ENCODE peak calls at places on chromosomes 6 and 20, in ten cellular contexts. One of them, this sample, is unnamed.

GRCh38 chr6:130147151-130147550 is 75.6 kb downstream of the SAMD3 start:
- DNase-seq in aorta: no peak
- DNase-seq in neuronal stem cell: no peak
- DNase-seq in CD8-positive, alpha-beta T cell: no peak
- DNase-seq in prostate gland: no peak
- DNase-seq in fibroblast of lung: no peak
- DNase-seq in heart right ventricle: no peak
- DNase-seq in naive thymus-derived CD4-positive, alpha-beta T cell: no peak
- DNase-seq in tibial artery: no peak
- DNase-seq in H1: no peak
- DNase-seq in this sample: no peak

GRCh38 chr6:11705069-11705468 is 73.5 kb downstream of the ADTRP start:
- DNase-seq in aorta: no peak
- DNase-seq in tibial artery: no peak
- DNase-seq in neuronal stem cell: no peak
- DNase-seq in heart right ventricle: no peak
- DNase-seq in CD8-positive, alpha-beta T cell: no peak
- DNase-seq in prostate gland: no peak
- DNase-seq in fibroblast of lung: no peak
- DNase-seq in naive thymus-derived CD4-positive, alpha-beta T cell: no peak
- DNase-seq in H1: no peak
- DNase-seq in this sample: no peak

GRCh38 chr6:35487653-35488516 is 9.0 kb downstream of the TEAD3 start:
- DNase-seq in neuronal stem cell: no peak
- DNase-seq in H1: no peak
- DNase-seq in fibroblast of lung: peak; percentile 55
- DNase-seq in CD8-positive, alpha-beta T cell: no peak
- DNase-seq in heart right ventricle: no peak
- DNase-seq in naive thymus-derived CD4-positive, alpha-beta T cell: no peak
- DNase-seq in prostate gland: peak; percentile 86
- DNase-seq in tibial artery: peak; percentile 86
- DNase-seq in aorta: no peak
- DNase-seq in this sample: no peak

GRCh38 chr20:51978081-51978501 is 175.8 kb upstream of the SALL4 start:
- DNase-seq in CD8-positive, alpha-beta T cell: no peak
- DNase-seq in heart right ventricle: no peak
- DNase-seq in tibial artery: no peak
- DNase-seq in fibroblast of lung: no peak
- DNase-seq in neuronal stem cell: no peak
- DNase-seq in aorta: no peak
- DNase-seq in H1: no peak
- DNase-seq in naive thymus-derived CD4-positive, alpha-beta T cell: no peak
- DNase-seq in prostate gland: no peak
- DNase-seq in this sample: no peak

GRCh38 chr20:61955668-61956395 is 109.8 kb downstream of the TAF4 start:
- DNase-seq in tibial artery: no peak
- DNase-seq in H1: no peak
- DNase-seq in neuronal stem cell: no peak
- DNase-seq in prostate gland: no peak
- DNase-seq in aorta: no peak
- DNase-seq in naive thymus-derived CD4-positive, alpha-beta T cell: no peak
- DNase-seq in fibroblast of lung: no peak
- DNase-seq in heart right ventricle: no peak
- DNase-seq in CD8-positive, alpha-beta T cell: no peak
- DNase-seq in this sample: no peak

GRCh38 chr20:14897608-14898007 is 560.2 kb upstream of the FLRT3 start:
- DNase-seq in naive thymus-derived CD4-positive, alpha-beta T cell: no peak
- DNase-seq in CD8-positive, alpha-beta T cell: no peak
- DNase-seq in prostate gland: no peak
- DNase-seq in H1: no peak
- DNase-seq in aorta: no peak
- DNase-seq in tibial artery: no peak
- DNase-seq in neuronal stem cell: no peak
- DNase-seq in fibroblast of lung: no peak
- DNase-seq in heart right ventricle: no peak
- DNase-seq in this sample: no peak

GRCh38 chr6:10613693-10614092 is 80.7 kb downstream of the C6orf52 start:
- DNase-seq in prostate gland: no peak
- DNase-seq in heart right ventricle: no peak
- DNase-seq in fibroblast of lung: peak; percentile 14
- DNase-seq in tibial artery: no peak
- DNase-seq in neuronal stem cell: no peak
- DNase-seq in CD8-positive, alpha-beta T cell: no peak
- DNase-seq in H1: no peak
- DNase-seq in naive thymus-derived CD4-positive, alpha-beta T cell: no peak
- DNase-seq in aorta: no peak
- DNase-seq in this sample: no peak

GRCh38 chr6:127207591-127208120 is 59.0 kb upstream of the RNF146 start:
- DNase-seq in tibial artery: no peak
- DNase-seq in neuronal stem cell: no peak
- DNase-seq in fibroblast of lung: peak; percentile 38
- DNase-seq in H1: no peak
- DNase-seq in prostate gland: no peak
- DNase-seq in aorta: no peak
- DNase-seq in naive thymus-derived CD4-positive, alpha-beta T cell: no peak
- DNase-seq in heart right ventricle: no peak
- DNase-seq in CD8-positive, alpha-beta T cell: no peak
- DNase-seq in this sample: no peak

GRCh38 chr6:100371591-100371990 is 93.1 kb downstream of the SIM1 start:
- DNase-seq in H1: no peak
- DNase-seq in CD8-positive, alpha-beta T cell: no peak
- DNase-seq in heart right ventricle: no peak
- DNase-seq in neuronal stem cell: no peak
- DNase-seq in prostate gland: no peak
- DNase-seq in naive thymus-derived CD4-positive, alpha-beta T cell: no peak
- DNase-seq in tibial artery: no peak
- DNase-seq in aorta: no peak
- DNase-seq in fibroblast of lung: no peak
- DNase-seq in this sample: no peak
- H3K27ac ChIP-seq in H1: no peak overlapping the region
- H3K27ac ChIP-seq in CD8-positive, alpha-beta T cell: no peak overlapping the region
- H3K27ac ChIP-seq in heart right ventricle: no peak overlapping the region
- H3K27ac ChIP-seq in neuronal stem cell: no peak overlapping the region
- H3K27ac ChIP-seq in prostate gland: no peak overlapping the region
- H3K27ac ChIP-seq in naive thymus-derived CD4-positive, alpha-beta T cell: no peak overlapping the region
- H3K27ac ChIP-seq in tibial artery: no peak overlapping the region
- H3K27ac ChIP-seq in aorta: no peak overlapping the region
- H3K27ac ChIP-seq in fibroblast of lung: no peak overlapping the region
- H3K27ac ChIP-seq in this sample: no peak overlapping the region

GRCh38 chr6:42745638-42746451 is at the start of gene TBCC:
- DNase-seq in H1: peak; percentile 96
- DNase-seq in CD8-positive, alpha-beta T cell: peak; percentile 89
- DNase-seq in naive thymus-derived CD4-positive, alpha-beta T cell: peak; percentile 83
- DNase-seq in aorta: peak; percentile 97
- DNase-seq in fibroblast of lung: peak; percentile 99
- DNase-seq in heart right ventricle: peak; percentile 97
- DNase-seq in prostate gland: peak; percentile 99
- DNase-seq in neuronal stem cell: peak; percentile 98
- DNase-seq in tibial artery: peak; percentile 98
- DNase-seq in this sample: peak; percentile 93

GRCh38 chr6:42745083-42745637 is 743 bp downstream of the TBCC start:
- DNase-seq in prostate gland: no peak
- DNase-seq in neuronal stem cell: peak; percentile 12
- DNase-seq in aorta: peak; percentile 57
- DNase-seq in heart right ventricle: peak; percentile 14
- DNase-seq in H1: no peak
- DNase-seq in naive thymus-derived CD4-positive, alpha-beta T cell: peak; percentile 16
- DNase-seq in CD8-positive, alpha-beta T cell: no peak
- DNase-seq in tibial artery: peak; percentile 72
- DNase-seq in fibroblast of lung: peak; percentile 19
- DNase-seq in this sample: no peak

GRCh38 chr6:42751055-42751454 is 5.2 kb upstream of the TBCC start:
- DNase-seq in naive thymus-derived CD4-positive, alpha-beta T cell: no peak
- DNase-seq in fibroblast of lung: no peak
- DNase-seq in tibial artery: no peak
- DNase-seq in heart right ventricle: no peak
- DNase-seq in H1: no peak
- DNase-seq in prostate gland: no peak
- DNase-seq in aorta: no peak
- DNase-seq in CD8-positive, alpha-beta T cell: no peak
- DNase-seq in neuronal stem cell: no peak
- DNase-seq in this sample: no peak

GRCh38 chr6:42746452-42747400 is 823 bp upstream of the TBCC start:
- DNase-seq in heart right ventricle: peak; percentile 82
- DNase-seq in prostate gland: peak; percentile 78
- DNase-seq in H1: peak; percentile 86
- DNase-seq in CD8-positive, alpha-beta T cell: peak; percentile 75
- DNase-seq in neuronal stem cell: peak; percentile 84
- DNase-seq in tibial artery: peak; percentile 94
- DNase-seq in fibroblast of lung: peak; percentile 96
- DNase-seq in naive thymus-derived CD4-positive, alpha-beta T cell: peak; percentile 85
- DNase-seq in aorta: peak; percentile 92
- DNase-seq in this sample: peak; percentile 58

DNA sequence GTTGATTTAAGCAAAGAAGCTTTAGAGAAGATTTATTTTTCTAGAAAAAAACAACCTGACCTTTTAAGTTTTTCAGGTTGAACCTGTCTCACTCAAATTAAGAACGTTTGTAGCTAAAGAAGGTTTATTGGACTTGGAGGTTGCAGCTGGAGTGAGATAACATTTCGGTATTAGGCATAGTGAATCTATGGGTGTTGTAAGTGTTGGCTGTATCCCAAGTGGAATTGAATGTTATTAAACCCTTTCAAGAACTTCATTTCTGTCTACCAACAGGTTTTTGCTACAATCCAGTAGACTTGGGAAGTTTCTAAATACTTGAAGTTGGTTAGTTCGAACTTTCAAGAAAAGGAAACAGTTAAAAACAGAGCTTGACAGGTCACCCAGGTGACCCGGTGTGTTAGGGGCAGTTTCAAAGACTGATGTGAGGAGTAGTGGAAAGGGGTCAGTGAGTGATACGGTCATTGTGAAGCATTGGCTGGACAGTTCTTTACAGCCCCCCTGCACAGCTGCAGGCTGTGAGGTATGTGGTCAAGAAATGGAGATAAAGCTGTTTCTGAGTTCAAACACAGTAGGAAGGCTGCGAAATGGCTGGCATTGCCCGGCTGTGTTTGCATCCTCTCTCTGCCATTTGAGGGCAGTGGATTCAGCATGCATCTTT is 2.5 kb upstream of the TBCC start:
- DNase-seq in neuronal stem cell: no peak
- DNase-seq in fibroblast of lung: peak; percentile 30
- DNase-seq in CD8-positive, alpha-beta T cell: no peak
- DNase-seq in naive thymus-derived CD4-positive, alpha-beta T cell: no peak
- DNase-seq in aorta: no peak
- DNase-seq in tibial artery: peak; percentile 55
- DNase-seq in prostate gland: no peak
- DNase-seq in H1: no peak
- DNase-seq in heart right ventricle: no peak
- DNase-seq in this sample: no peak
- H3K4me3 ChIP-seq in neuronal stem cell: no peak overlapping the region
- H3K4me3 ChIP-seq in fibroblast of lung: no peak overlapping the region
- H3K4me3 ChIP-seq in CD8-positive, alpha-beta T cell: no peak overlapping the region
- H3K4me3 ChIP-seq in naive thymus-derived CD4-positive, alpha-beta T cell: no peak overlapping the region
- H3K4me3 ChIP-seq in aorta: peak overlapping the region; percentile 68
- H3K4me3 ChIP-seq in tibial artery: peak overlapping the region; percentile 80
- H3K4me3 ChIP-seq in prostate gland: peak overlapping the region; percentile 81
- H3K4me3 ChIP-seq in H1: no peak overlapping the region
- H3K4me3 ChIP-seq in heart right ventricle: no peak overlapping the region
- H3K4me3 ChIP-seq in this sample: peak overlapping the region; percentile 13

GRCh38 chr6:7997311-7997710 is 66.9 kb downstream of the BLOC1S5 start:
- DNase-seq in aorta: no peak
- DNase-seq in H1: no peak
- DNase-seq in fibroblast of lung: no peak
- DNase-seq in neuronal stem cell: no peak
- DNase-seq in CD8-positive, alpha-beta T cell: no peak
- DNase-seq in naive thymus-derived CD4-positive, alpha-beta T cell: no peak
- DNase-seq in prostate gland: no peak
- DNase-seq in tibial artery: no peak
- DNase-seq in heart right ventricle: no peak
- DNase-seq in this sample: no peak

GRCh38 chr6:7998103-7998725 is 66.0 kb downstream of the BLOC1S5 start:
- DNase-seq in CD8-positive, alpha-beta T cell: no peak
- DNase-seq in fibroblast of lung: peak; percentile 84
- DNase-seq in neuronal stem cell: no peak
- DNase-seq in tibial artery: no peak
- DNase-seq in heart right ventricle: no peak
- DNase-seq in H1: no peak
- DNase-seq in naive thymus-derived CD4-positive, alpha-beta T cell: no peak
- DNase-seq in prostate gland: no peak
- DNase-seq in aorta: no peak
- DNase-seq in this sample: no peak

GRCh38 chr6:8000080-8001035 is 63.8 kb downstream of the BLOC1S5 start:
- DNase-seq in H1: no peak
- DNase-seq in tibial artery: no peak
- DNase-seq in prostate gland: no peak
- DNase-seq in fibroblast of lung: no peak
- DNase-seq in heart right ventricle: no peak
- DNase-seq in CD8-positive, alpha-beta T cell: no peak
- DNase-seq in naive thymus-derived CD4-positive, alpha-beta T cell: no peak
- DNase-seq in aorta: no peak
- DNase-seq in neuronal stem cell: no peak
- DNase-seq in this sample: no peak

GRCh38 chr6:7996538-7997225 is 67.5 kb downstream of the BLOC1S5 start:
- DNase-seq in aorta: no peak
- DNase-seq in naive thymus-derived CD4-positive, alpha-beta T cell: no peak
- DNase-seq in fibroblast of lung: peak; percentile 85
- DNase-seq in CD8-positive, alpha-beta T cell: no peak
- DNase-seq in prostate gland: no peak
- DNase-seq in H1: no peak
- DNase-seq in neuronal stem cell: no peak
- DNase-seq in tibial artery: no peak
- DNase-seq in heart right ventricle: peak; percentile 15
- DNase-seq in this sample: no peak

DNA sequence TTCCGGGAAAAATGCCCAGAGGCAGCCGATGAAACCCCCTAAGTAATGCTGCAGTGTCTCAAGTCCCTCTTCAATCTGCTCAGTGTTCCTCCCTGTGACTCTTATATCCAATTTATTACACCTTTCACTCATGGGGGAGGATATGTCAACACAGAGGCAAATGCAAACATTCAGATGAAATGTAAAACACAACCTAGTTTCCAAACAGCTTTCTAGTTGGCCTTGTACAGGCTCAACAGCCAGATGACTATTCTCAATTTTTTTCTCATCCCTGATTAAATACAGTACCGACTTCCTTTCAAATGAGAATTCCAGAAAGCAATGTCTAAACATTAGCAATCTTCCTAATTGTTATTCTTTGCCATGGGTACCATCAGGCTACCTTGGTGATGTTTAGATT is 65.0 kb downstream of the BLOC1S5 start:
- DNase-seq in heart right ventricle: no peak
- DNase-seq in naive thymus-derived CD4-positive, alpha-beta T cell: no peak
- DNase-seq in neuronal stem cell: no peak
- DNase-seq in prostate gland: no peak
- DNase-seq in aorta: no peak
- DNase-seq in H1: no peak
- DNase-seq in tibial artery: no peak
- DNase-seq in CD8-positive, alpha-beta T cell: no peak
- DNase-seq in fibroblast of lung: no peak
- DNase-seq in this sample: no peak
- H3K4me1 ChIP-seq in heart right ventricle: peaks cover 19% of the 10 kb centered on the region
- H3K4me1 ChIP-seq in naive thymus-derived CD4-positive, alpha-beta T cell: no peaks in the 10 kb centered on the region
- H3K4me1 ChIP-seq in neuronal stem cell: no peaks in the 10 kb centered on the region
- H3K4me1 ChIP-seq in prostate gland: no peaks in the 10 kb centered on the region
- H3K4me1 ChIP-seq in aorta: no peaks in the 10 kb centered on the region
- H3K4me1 ChIP-seq in H1: no peaks in the 10 kb centered on the region
- H3K4me1 ChIP-seq in tibial artery: no peaks in the 10 kb centered on the region
- H3K4me1 ChIP-seq in CD8-positive, alpha-beta T cell: no peaks in the 10 kb centered on the region
- H3K4me1 ChIP-seq in fibroblast of lung: peaks cover 2% of the 10 kb centered on the region
- H3K4me1 ChIP-seq in this sample: no peaks in the 10 kb centered on the region

DNA sequence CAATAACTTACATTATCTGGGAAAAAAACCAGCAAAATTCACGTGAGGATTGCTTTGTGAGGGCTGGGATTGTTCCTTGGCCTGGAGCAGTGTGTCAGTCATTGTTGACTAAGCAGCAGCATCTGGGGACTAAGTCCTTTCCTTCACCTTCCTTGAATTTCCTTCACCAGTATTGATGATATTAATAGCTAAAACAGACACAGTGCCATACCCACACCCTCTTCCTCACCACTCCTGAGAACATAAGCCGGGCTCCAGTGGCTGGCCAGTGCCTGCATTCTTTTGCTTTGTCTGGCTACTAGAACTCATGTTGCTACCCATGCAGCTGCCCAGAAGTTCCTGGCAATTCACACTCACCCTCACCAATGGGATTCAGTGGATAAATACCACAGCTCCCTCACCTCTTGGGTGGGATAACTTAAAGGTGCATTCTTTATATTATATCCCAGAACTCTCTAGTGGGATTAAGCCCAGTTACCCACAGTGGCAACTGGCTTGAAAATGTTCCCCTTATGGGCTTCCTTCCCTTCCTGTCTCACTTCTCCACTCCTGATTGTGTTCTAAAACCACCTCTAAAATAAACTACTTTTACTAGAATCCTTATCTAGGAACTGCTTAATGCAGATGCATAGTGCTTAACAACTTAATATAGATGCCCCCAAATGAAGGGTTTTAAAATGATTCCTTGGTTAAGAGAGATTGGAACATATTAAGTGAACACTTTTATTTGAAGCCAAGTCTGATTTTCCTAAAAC is 24.0 kb downstream of the PLCB1 start:
- DNase-seq in fibroblast of lung: no peak
- DNase-seq in naive thymus-derived CD4-positive, alpha-beta T cell: no peak
- DNase-seq in neuronal stem cell: no peak
- DNase-seq in CD8-positive, alpha-beta T cell: no peak
- DNase-seq in tibial artery: no peak
- DNase-seq in prostate gland: no peak
- DNase-seq in aorta: no peak
- DNase-seq in heart right ventricle: no peak
- DNase-seq in H1: no peak
- DNase-seq in this sample: no peak
- H3K27ac ChIP-seq in fibroblast of lung: peak overlapping the region; percentile 2
- H3K27ac ChIP-seq in naive thymus-derived CD4-positive, alpha-beta T cell: no peak overlapping the region
- H3K27ac ChIP-seq in neuronal stem cell: no peak overlapping the region
- H3K27ac ChIP-seq in CD8-positive, alpha-beta T cell: no peak overlapping the region
- H3K27ac ChIP-seq in tibial artery: peak overlapping the region; percentile 20
- H3K27ac ChIP-seq in prostate gland: no peak overlapping the region
- H3K27ac ChIP-seq in aorta: no peak overlapping the region
- H3K27ac ChIP-seq in heart right ventricle: peak overlapping the region; percentile 22
- H3K27ac ChIP-seq in H1: no peak overlapping the region
- H3K27ac ChIP-seq in this sample: peak overlapping the region; percentile 16

This sample was measured in effector memory CD4-positive, alpha-beta T cell.